ENCODE peak calls at places on chromosomes 13 and 19, in five cellular contexts. M is CD8-positive, alpha-beta memory T cell; Z is iris pigment epithelial cell; G is anterior cingulate cortex; P is mammary epithelial cell. Q is an unnamed sample.

GRCh38 chr19:39004403-39004802 is 27.9 kb downstream of the FBXO27 start:
- DNase-seq in M (no peak), G (no peak), P (no peak), Z (no peak), Q (no peak)

GRCh38 chr13:21106089-21106488 is 44.7 kb upstream of the LATS2 start:
- DNase-seq in G (no peak), M (no peak), P (no peak), Z (peak; percentile 73), Q (no peak)

GRCh38 chr13:42272115-42272756 is at the start of gene AKAP11:
- DNase-seq in Z (peak; percentile 41), M (no peak), G (peak; percentile 17), P (peak; percentile 50), Q (no peak)

GRCh38 chr19:38142176-38143035 is 81.6 kb downstream of the DPF1 start:
- DNase-seq in M (no peak), Z (peak; percentile 59), G (peak; percentile 74), P (peak; percentile 32), Q (no peak)

GRCh38 chr19:13876834-13877233 is at the start of gene NANOS3:
- DNase-seq in Z (no peak), M (no peak), P (no peak), G (no peak), Q (no peak)

GRCh38 chr13:77928909-77929308 is 10.3 kb upstream of the EDNRB start:
- DNase-seq in Z (no peak), G (no peak), M (no peak), P (peak; percentile 2), Q (no peak)

GRCh38 chr19:11944656-11945055 is 19.7 kb downstream of the ZNF700 start:
- DNase-seq in M (no peak), G (no peak), P (no peak), Z (no peak), Q (no peak)

GRCh38 chr13:46097015-46097414 is 7.8 kb downstream of the CPB2 start:
- DNase-seq in P (no peak), G (no peak), Z (no peak), M (no peak), Q (no peak)

GRCh38 chr13:73336789-73337188 is 278.0 kb downstream of the KLF5 start:
- DNase-seq in M (no peak), G (no peak), Z (no peak), P (peak; percentile 58), Q (peak; percentile 84)

GRCh38 chr13:49450105-49450819 is 6.2 kb downstream of the SETDB2 start:
- DNase-seq in Z (no peak), P (no peak), G (no peak), M (no peak), Q (no peak)

GRCh38 chr19:18878858-18879578 is 16.9 kb downstream of the CERS1 start:
- DNase-seq in P (no peak), G (no peak), M (no peak), Z (no peak), Q (no peak)

GRCh38 chr19:47273313-47274070 is 1.2 kb upstream of the INAFM1 start:
- DNase-seq in M (peak; percentile 86), G (peak; percentile 93), Z (peak; percentile 95), P (peak; percentile 85), Q (peak; percentile 55)

GRCh38 chr19:6062274-6062673 is 48.0 kb downstream of the RFX2 start:
- DNase-seq in Z (peak; percentile 57), G (no peak), P (no peak), M (no peak), Q (no peak)

GRCh38 chr19:7795555-7796161 is 32.6 kb downstream of the CLEC4M start:
- DNase-seq in Z (no peak), M (no peak), G (no peak), P (no peak), Q (no peak)

GRCh38 chr13:113802761-113803160 is 43.7 kb downstream of the TMEM255B start:
- DNase-seq in Z (no peak), M (no peak), P (no peak), G (no peak), Q (no peak)

GRCh38 chr13:99614465-99614885 is 113.2 kb downstream of the TM9SF2 start:
- DNase-seq in M (no peak), G (no peak), P (peak; percentile 91), Z (peak; percentile 24), Q (peak; percentile 59)